ENCODE peak calls at places on chromosomes 2 and 18, in eight cellular contexts. K is astrocyte; U is uterus; D is left ventricle myocardium inferior; P is esophagus squamous epithelium; J is fibroblast of the aortic adventitia; Q is CD8-positive, alpha-beta T cell; Y is lower lobe of right lung. B is an unnamed sample.

GRCh38 chr18:3916082-3916481 is 466.1 kb downstream of the TGIF1 start:
- DNase-seq in J (no peak), Q (no peak), K (no peak), P (no peak), U (no peak), D (peak; percentile 22), Y (no peak), B (no peak)

GRCh38 chr2:112692496-112692911 is 28.3 kb upstream of the NT5DC4 start:
- DNase-seq in Y (peak; percentile 70), K (peak; percentile 90), U (no peak), J (peak; percentile 87), Q (peak; percentile 51), D (peak; percentile 21), P (no peak), B (no peak)

GRCh38 chr2:172101008-172101706 is 1.5 kb downstream of the DLX2 start:
- DNase-seq in K (no peak), Y (no peak), P (no peak), D (no peak), U (no peak), Q (no peak), J (peak; percentile 48), B (no peak)

GRCh38 chr18:7521226-7521856 is 45.8 kb upstream of the PTPRM start:
- DNase-seq in D (no peak), Y (no peak), Q (no peak), K (no peak), U (no peak), P (no peak), J (no peak), B (no peak)

GRCh38 chr2:159129807-159130206 is 156.7 kb downstream of the WDSUB1 start:
- DNase-seq in Q (no peak), U (no peak), Y (no peak), K (no peak), D (peak; percentile 57), P (no peak), J (no peak), B (no peak)

GRCh38 chr2:105404736-105405135 is 5.9 kb upstream of the FHL2 start:
- DNase-seq in U (no peak), Q (no peak), D (no peak), Y (no peak), K (peak; percentile 79), P (no peak), J (no peak), B (no peak)

GRCh38 chr18:74373428-74373827 is 57.8 kb downstream of the C18orf63 start:
- DNase-seq in P (no peak), K (no peak), J (no peak), Y (no peak), U (no peak), D (no peak), Q (peak; percentile 44), B (no peak)

GRCh38 chr18:79329786-79330185 is 65.9 kb upstream of the NFATC1 start:
- DNase-seq in K (no peak), U (no peak), Q (no peak), Y (no peak), P (no peak), J (no peak), D (no peak), B (no peak)

GRCh38 chr2:120549841-120550240 is 185.8 kb upstream of the GLI2 start:
- DNase-seq in D (no peak), K (no peak), Q (no peak), Y (no peak), P (no peak), J (no peak), U (no peak), B (no peak)

GRCh38 chr2:230909841-230910545 is 15.0 kb downstream of the GPR55 start:
- DNase-seq in P (no peak), Y (peak; percentile 28), J (no peak), U (peak; percentile 2), D (no peak), K (no peak), Q (no peak), B (no peak)

GRCh38 chr18:6571239-6571602 is 156.5 kb upstream of the L3MBTL4 start:
- DNase-seq in Q (no peak), P (no peak), J (no peak), D (no peak), U (no peak), Y (no peak), K (no peak), B (no peak)

GRCh38 chr18:76759056-76759455 is 63.3 kb upstream of the ZNF236 start:
- DNase-seq in U (no peak), P (no peak), K (no peak), Y (no peak), D (no peak), J (no peak), Q (no peak), B (no peak)

GRCh38 chr18:31687529-31687928 is 3.1 kb upstream of the B4GALT6 start:
- DNase-seq in J (no peak), Q (no peak), Y (no peak), K (no peak), U (no peak), P (no peak), D (no peak), B (no peak)
- TF ChIP-seq CTCF in J (peak; percentile 29), Q (no peak), Y (no peak), K (no peak), U (no peak), P (peak; percentile 12), D (no peak), B (no peak)

DNA sequence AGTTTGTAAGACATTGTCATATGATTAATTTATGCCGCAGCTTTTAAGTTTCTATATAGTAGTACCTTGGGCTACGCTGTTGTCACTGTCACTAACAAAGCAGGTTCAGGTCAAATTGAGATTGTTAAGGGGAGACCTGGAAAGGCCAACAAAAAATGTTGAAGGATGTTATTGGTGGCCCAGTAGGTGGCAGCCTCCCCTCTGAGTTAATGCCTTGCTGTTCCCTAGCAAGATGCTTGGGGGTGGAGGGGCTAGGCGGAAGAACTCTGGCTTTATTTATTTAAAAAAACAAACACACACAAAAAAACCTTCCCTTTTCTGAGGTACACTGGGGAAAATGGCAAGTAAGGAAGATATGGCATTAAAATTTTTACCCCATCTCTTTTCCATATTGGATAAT is 128.3 kb upstream of the ATP5MC3 start:
- DNase-seq in K (peak; percentile 4), Y (no peak), D (no peak), Q (no peak), P (no peak), U (no peak), J (peak; percentile 18), B (no peak)
- TF ChIP-seq CTCF in K (peak; percentile 23), Y (peak; percentile 18), D (peak; percentile 56), Q (no peak), P (no peak), U (no peak), J (peak; percentile 37), B (no peak)

GRCh38 chr2:178764097-178764496 is 43.1 kb downstream of the TTN start:
- DNase-seq in D (no peak), Q (no peak), Y (no peak), U (no peak), K (no peak), P (no peak), J (no peak), B (no peak)

GRCh38 chr2:178756343-178756742 is 50.9 kb downstream of the TTN start:
- DNase-seq in K (peak; percentile 11), U (no peak), Y (no peak), Q (no peak), J (peak; percentile 19), P (no peak), D (no peak), B (no peak)

GRCh38 chr2:178767099-178768060 is 39.8 kb downstream of the TTN start:
- DNase-seq in Q (no peak), K (no peak), J (no peak), P (no peak), Y (no peak), D (no peak), U (no peak), B (no peak)

GRCh38 chr2:178756843-178757242 is 50.4 kb downstream of the TTN start:
- DNase-seq in D (no peak), K (peak; percentile 60), Y (no peak), Q (no peak), P (no peak), U (no peak), J (peak; percentile 30), B (no peak)

DNA sequence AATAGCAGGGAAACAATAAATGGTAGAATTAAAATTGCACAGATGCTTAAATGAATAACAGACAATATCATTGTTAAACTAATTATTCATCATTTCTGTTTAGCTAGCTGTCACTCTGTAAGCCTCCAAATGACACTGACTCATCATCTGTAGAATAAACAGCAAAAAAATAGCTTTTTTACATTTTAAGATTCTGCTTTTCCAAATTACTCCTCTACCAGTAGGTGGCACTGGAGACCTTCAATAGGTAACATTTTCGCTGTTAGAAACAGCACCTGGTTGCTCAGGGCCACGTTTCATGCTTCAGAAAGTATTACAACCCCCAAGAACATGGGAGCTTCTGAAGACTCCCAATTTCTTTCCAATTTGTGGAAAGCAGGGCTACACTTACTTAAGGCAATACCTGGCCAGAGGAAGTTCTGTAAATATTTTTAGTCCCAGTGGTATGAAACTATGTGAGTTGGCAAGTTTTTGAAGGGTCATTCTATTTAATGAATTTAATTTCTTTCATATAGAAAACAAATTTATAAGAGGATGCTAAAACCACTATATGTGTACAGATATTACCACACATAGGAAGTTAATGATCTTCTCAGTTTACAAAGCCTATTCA is 45.4 kb downstream of the TTN start:
- DNase-seq in D (no peak), U (no peak), J (peak; percentile 72), Q (peak; percentile 16), P (no peak), K (peak; percentile 12), Y (no peak), B (no peak)
- TF ChIP-seq CTCF in D (peak; percentile 61), U (peak; percentile 35), J (peak; percentile 72), Q (peak; percentile 90), P (peak; percentile 60), K (peak; percentile 80), Y (peak; percentile 57), B (no peak)

GRCh38 chr2:240450532-240451107 is 15.2 kb downstream of the GPC1 start:
- DNase-seq in D (no peak), Q (no peak), K (no peak), J (no peak), U (no peak), Y (peak; percentile 39), P (no peak), B (no peak)

GRCh38 chr2:240451791-240452470 is 16.5 kb downstream of the GPC1 start:
- DNase-seq in J (no peak), U (no peak), K (no peak), D (peak; percentile 12), P (no peak), Y (peak; percentile 41), Q (no peak), B (no peak)

GRCh38 chr2:240449764-240450531 is 14.5 kb downstream of the GPC1 start:
- DNase-seq in J (no peak), P (no peak), Q (no peak), D (no peak), K (no peak), U (no peak), Y (no peak), B (no peak)

GRCh38 chr2:240452471-240453256 is 17.2 kb downstream of the GPC1 start:
- DNase-seq in U (peak; percentile 61), P (no peak), K (no peak), Q (no peak), Y (peak; percentile 74), D (peak; percentile 74), J (peak; percentile 22), B (no peak)

DNA sequence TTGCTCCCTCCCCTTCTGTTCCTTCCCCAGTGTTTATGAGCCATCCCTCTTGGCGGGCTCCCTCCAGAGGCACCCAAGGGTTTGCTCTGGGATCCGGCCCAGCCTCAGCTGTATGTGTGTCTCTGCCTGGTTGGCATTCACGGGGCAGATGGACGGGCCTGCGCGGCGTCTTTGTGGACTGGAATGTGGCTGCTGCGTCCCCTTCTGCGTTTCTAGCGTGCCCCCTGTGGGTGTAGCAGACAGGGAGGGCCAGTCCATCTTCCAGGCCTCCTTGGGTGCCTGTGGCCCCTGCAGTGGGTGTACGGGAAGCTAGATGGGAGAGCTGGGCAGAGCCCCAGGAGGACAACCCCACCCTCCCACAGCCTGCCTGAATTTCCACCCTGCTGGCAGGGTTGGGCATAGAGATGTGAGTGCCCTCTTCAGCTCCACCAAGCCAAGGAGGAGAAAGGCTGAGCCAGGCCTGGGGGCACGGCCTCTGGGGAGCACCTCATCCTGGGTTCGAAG is 15.7 kb downstream of the GPC1 start:
- DNase-seq in K (no peak), U (no peak), P (no peak), D (peak; percentile 18), Q (no peak), Y (peak; percentile 45), J (no peak), B (no peak)
- TF ChIP-seq CTCF in K (peak; percentile 6), U (no peak), P (peak; percentile 53), D (peak; percentile 11), Q (no peak), Y (no peak), J (no peak), B (no peak)

B was measured in activated B cell treated with CpG ODN at 0.5 μM for 24 hours.